ENCODE peak calls at places on chromosomes 6 and 20, in four cellular contexts. One of them, this sample, is unnamed.

GRCh38 chr20:40643891-40644290 is 45.1 kb downstream of the MAFB start:
- DNase-seq in transverse colon: no peak
- DNase-seq in ovary: no peak
- DNase-seq in A549: no peak
- DNase-seq in this sample: no peak

GRCh38 chr20:51046021-51046985 is 23.4 kb upstream of the KCNG1 start:
- DNase-seq in transverse colon: no peak
- DNase-seq in ovary: no peak
- DNase-seq in A549: no peak
- DNase-seq in this sample: no peak

GRCh38 chr6:161748535-161749386 is 474.9 kb upstream of the AGPAT4 start:
- DNase-seq in transverse colon: peak; percentile 14
- DNase-seq in A549: peak; percentile 20
- DNase-seq in ovary: no peak
- DNase-seq in this sample: no peak

GRCh38 chr20:44051661-44052000 is 135.4 kb downstream of the JPH2 start:
- DNase-seq in ovary: no peak
- DNase-seq in transverse colon: no peak
- DNase-seq in A549: no peak
- DNase-seq in this sample: no peak

GRCh38 chr20:15242773-15243172 is 905.4 kb upstream of the FLRT3 start:
- DNase-seq in ovary: no peak
- DNase-seq in A549: no peak
- DNase-seq in transverse colon: no peak
- DNase-seq in this sample: no peak

GRCh38 chr6:28139860-28140500 is 1.7 kb upstream of the ZKSCAN8 start:
- DNase-seq in ovary: no peak
- DNase-seq in transverse colon: no peak
- DNase-seq in A549: no peak
- DNase-seq in this sample: no peak

GRCh38 chr6:127119361-127120108 is 1.1 kb downstream of the RSPO3 start:
- DNase-seq in ovary: no peak
- DNase-seq in transverse colon: no peak
- DNase-seq in A549: no peak
- DNase-seq in this sample: no peak

GRCh38 chr20:52972965-52973819 is 1.0 kb downstream of the TSHZ2 start:
- DNase-seq in ovary: peak; percentile 51
- DNase-seq in A549: no peak
- DNase-seq in transverse colon: no peak
- DNase-seq in this sample: no peak

GRCh38 chr20:44070139-44070900 is 116.7 kb downstream of the JPH2 start:
- DNase-seq in A549: no peak
- DNase-seq in transverse colon: no peak
- DNase-seq in ovary: no peak
- DNase-seq in this sample: no peak

GRCh38 chr20:61162506-61162905 is 89.6 kb upstream of the CDH4 start:
- DNase-seq in ovary: no peak
- DNase-seq in A549: no peak
- DNase-seq in transverse colon: no peak
- DNase-seq in this sample: no peak

GRCh38 chr6:134414793-134415192 is 96.9 kb upstream of the SGK1 start:
- DNase-seq in A549: no peak
- DNase-seq in ovary: no peak
- DNase-seq in transverse colon: no peak
- DNase-seq in this sample: no peak

GRCh38 chr6:36873612-36874011 is 991 bp downstream of the PPIL1 start:
- DNase-seq in A549: peak; percentile 26
- DNase-seq in ovary: no peak
- DNase-seq in transverse colon: no peak
- DNase-seq in this sample: no peak

GRCh38 chr6:167933290-167933689 is 64.2 kb upstream of the KIF25 start:
- DNase-seq in A549: no peak
- DNase-seq in ovary: no peak
- DNase-seq in transverse colon: no peak
- DNase-seq in this sample: no peak

GRCh38 chr6:8857160-8857559 is 421.8 kb upstream of the SLC35B3 start:
- DNase-seq in transverse colon: no peak
- DNase-seq in ovary: no peak
- DNase-seq in A549: no peak
- DNase-seq in this sample: no peak

GRCh38 chr6:17305219-17306001 is 24.2 kb downstream of the RBM24 start:
- DNase-seq in transverse colon: no peak
- DNase-seq in A549: no peak
- DNase-seq in ovary: no peak
- DNase-seq in this sample: no peak

GRCh38 chr6:45987866-45988265 is 27.8 kb downstream of the CLIC5 start:
- DNase-seq in A549: no peak
- DNase-seq in ovary: no peak
- DNase-seq in transverse colon: peak; percentile 29
- DNase-seq in this sample: no peak

GRCh38 chr20:38730167-38730988 is 6.1 kb downstream of the SLC32A1 start:
- DNase-seq in transverse colon: peak; percentile 25
- DNase-seq in A549: no peak
- DNase-seq in ovary: no peak
- DNase-seq in this sample: no peak

GRCh38 chr6:5461365-5461764 is 200.1 kb downstream of the FARS2 start:
- DNase-seq in transverse colon: no peak
- DNase-seq in ovary: no peak
- DNase-seq in A549: no peak
- DNase-seq in this sample: no peak

GRCh38 chr6:46421239-46421638 is 70.0 kb downstream of the RCAN2 start:
- DNase-seq in A549: no peak
- DNase-seq in transverse colon: no peak
- DNase-seq in ovary: no peak
- DNase-seq in this sample: no peak

GRCh38 chr6:16737926-16738325 is 23.3 kb downstream of the ATXN1 start:
- DNase-seq in A549: no peak
- DNase-seq in ovary: no peak
- DNase-seq in transverse colon: no peak
- DNase-seq in this sample: no peak

GRCh38 chr20:6698723-6699122 is 68.8 kb upstream of the BMP2 start:
- DNase-seq in ovary: no peak
- DNase-seq in A549: no peak
- DNase-seq in transverse colon: no peak
- DNase-seq in this sample: no peak

GRCh38 chr20:6698056-6698455 is 69.4 kb upstream of the BMP2 start:
- DNase-seq in ovary: no peak
- DNase-seq in transverse colon: no peak
- DNase-seq in A549: no peak
- DNase-seq in this sample: no peak

GRCh38 chr20:6699931-6700562 is 67.4 kb upstream of the BMP2 start:
- DNase-seq in ovary: no peak
- DNase-seq in A549: no peak
- DNase-seq in transverse colon: no peak
- DNase-seq in this sample: no peak

GRCh38 chr20:6696001-6696400 is 71.5 kb upstream of the BMP2 start:
- DNase-seq in ovary: no peak
- DNase-seq in transverse colon: no peak
- DNase-seq in A549: no peak
- DNase-seq in this sample: no peak

DNA sequence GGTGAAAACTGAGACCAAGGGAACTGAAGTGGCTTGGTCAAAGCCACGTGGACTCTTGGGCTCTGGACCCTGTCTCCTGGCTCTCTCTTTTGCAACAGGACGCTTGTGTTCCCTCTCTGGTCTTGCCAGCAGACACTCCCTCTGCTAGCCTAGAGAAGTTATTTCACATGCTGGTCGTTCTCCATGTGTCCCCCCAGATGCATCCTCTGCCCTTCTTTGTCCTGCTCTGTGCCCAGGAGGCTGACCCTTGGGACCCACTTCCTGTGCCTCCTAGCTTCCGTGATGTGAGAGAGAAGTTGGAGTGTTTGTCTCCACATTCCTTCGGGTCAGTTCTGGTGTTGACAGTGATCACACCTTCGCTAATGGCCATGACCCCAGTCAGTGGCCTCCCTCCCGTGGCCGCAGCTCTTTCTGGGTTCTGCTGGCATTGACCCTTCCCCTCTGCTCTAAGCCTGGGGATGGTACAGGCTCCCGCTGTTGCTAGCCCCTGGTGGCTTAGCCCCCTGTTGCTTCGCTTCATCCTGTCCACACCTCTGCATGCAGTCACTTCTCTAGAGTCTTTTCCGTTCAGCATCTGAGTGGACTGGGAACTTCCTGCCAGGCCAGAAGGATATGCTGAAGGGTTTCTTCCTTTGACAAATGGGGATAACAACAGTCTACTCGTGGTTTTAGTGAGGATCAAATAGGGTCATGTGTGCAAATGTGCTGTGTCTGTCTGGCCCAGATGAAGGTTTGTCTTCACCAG is 70.1 kb upstream of the BMP2 start:
- DNase-seq in ovary: no peak
- DNase-seq in A549: no peak
- DNase-seq in transverse colon: no peak
- DNase-seq in this sample: no peak
- H3K27ac ChIP-seq in ovary: no peak overlapping the region
- H3K27ac ChIP-seq in A549: no peak overlapping the region
- H3K27ac ChIP-seq in transverse colon: no peak overlapping the region
- H3K27ac ChIP-seq in this sample: no peak overlapping the region

DNA sequence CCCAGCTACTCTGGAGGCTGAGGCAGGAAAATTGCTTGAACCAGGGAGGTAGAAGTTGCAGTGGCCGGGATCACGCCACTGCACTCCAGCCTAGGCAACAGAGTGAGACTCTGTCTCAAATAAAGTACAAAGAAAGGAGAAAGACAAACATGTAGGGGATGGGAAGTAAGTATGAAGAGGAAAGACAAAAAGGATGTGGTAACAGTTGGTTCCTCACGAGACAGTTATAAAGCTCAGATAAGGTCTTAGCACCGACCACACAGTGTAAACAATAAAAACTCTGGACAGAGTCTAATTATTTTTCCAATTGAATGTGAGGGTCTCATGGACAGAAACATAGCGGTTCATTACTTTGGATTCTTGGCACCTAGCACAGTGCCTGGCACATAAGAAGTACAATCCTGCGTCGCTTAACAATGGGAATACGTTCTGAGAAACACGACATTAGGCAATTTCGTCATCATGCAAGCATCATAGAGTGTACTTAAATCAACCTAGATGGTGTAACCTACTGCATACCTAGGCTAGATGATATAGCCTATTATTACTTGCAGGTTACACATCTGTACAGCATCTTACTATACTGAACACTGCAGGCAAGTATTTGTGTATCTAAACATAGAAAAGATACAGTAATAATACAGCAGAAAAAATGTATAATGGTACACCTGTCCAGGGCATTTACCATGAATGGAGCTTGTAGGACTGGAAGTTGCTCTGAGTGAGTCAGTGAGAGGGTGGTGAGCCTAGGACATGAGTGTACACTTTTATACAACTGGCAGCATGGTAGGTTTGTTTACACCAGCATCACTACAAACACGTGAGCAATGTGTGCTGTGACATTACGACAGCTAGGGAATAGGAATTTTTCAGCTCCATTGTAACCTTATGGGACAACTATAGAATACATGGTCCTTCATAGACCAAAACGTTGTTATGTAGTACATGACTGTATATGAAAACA is 38.2 kb downstream of the MBOAT1 start:
- DNase-seq in A549: no peak
- DNase-seq in transverse colon: no peak
- DNase-seq in ovary: no peak
- DNase-seq in this sample: no peak
- TF ChIP-seq EP300 in A549: no peak
- TF ChIP-seq EP300 in transverse colon: no peak
- TF ChIP-seq EP300 in ovary: no peak
- TF ChIP-seq EP300 in this sample: peak; percentile 21

GRCh38 chr6:121951077-121951476 is 448.4 kb upstream of the HSF2 start:
- DNase-seq in transverse colon: no peak
- DNase-seq in ovary: no peak
- DNase-seq in A549: no peak
- DNase-seq in this sample: no peak
- H3K27ac ChIP-seq in transverse colon: peak overlapping the region; percentile 34
- H3K27ac ChIP-seq in ovary: no peak overlapping the region
- H3K27ac ChIP-seq in A549: no peak overlapping the region
- H3K27ac ChIP-seq in this sample: no peak overlapping the region

DNA sequence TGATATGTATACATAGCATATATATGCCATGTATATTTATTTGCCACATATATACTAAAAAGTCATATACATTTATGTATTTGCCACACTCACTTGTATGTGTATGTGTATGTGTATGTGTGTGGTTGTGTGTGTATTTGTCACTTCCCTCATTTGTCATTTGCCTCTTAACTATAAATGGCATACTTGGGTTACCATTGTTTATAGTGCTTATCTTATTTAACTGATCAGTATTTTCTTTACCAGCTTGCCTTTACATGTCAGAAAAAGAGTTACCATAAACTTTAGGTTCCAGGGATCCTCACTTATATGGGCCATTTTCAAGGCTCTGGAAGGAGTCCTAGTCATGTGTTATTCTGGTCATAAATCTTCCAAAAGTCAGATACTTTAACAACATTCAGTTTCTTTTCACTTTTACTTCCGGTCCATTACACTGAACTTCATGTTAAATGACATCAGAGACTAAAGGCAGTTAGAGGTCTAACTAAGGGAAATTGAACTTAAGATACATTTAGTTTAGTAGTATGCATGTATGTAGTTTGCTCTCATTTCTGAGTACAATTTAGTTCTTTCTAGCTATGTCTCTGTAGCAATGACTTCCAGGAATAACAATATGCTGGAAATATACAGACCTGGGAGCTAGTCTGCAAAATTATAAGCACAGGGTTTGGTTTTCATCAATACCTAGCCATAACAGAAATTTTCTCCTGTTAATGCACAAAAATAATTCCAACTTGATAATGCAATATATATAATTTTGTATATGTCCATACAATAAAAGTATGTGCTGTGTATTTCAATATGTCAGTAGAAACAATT is 33.7 kb upstream of the HIVEP1 start:
- DNase-seq in ovary: no peak
- DNase-seq in A549: no peak
- DNase-seq in transverse colon: no peak
- DNase-seq in this sample: no peak
- TF ChIP-seq EP300 in ovary: no peak
- TF ChIP-seq EP300 in A549: no peak
- TF ChIP-seq EP300 in transverse colon: no peak
- TF ChIP-seq EP300 in this sample: no peak

DNA sequence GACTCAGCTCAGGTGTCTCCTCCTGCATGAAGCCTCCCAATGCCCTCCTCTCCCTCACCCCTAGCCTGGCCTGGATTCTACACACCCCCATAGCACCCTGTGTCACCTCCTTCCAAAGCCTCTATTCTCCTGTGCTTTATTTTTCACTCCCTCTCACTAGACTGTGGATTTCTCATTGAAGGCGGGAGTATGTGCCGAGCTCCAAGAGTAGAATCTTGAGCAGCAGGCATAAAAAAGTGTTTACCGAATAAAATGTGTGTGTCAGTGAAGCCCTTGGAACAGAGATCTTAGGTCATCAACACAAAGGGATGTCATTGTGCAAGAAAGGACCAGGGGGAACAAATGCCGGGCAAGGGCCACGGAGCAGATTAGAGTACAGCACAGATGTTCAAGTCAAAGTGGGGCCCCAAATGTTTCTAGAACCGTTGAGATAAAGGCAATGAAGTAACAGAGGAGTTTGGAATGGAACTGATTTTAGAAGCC is 106.1 kb upstream of the TMEM170B start:
- DNase-seq in transverse colon: no peak
- DNase-seq in ovary: no peak
- DNase-seq in A549: no peak
- DNase-seq in this sample: peak; percentile 52
- H3K27ac ChIP-seq in transverse colon: no peak overlapping the region
- H3K27ac ChIP-seq in ovary: no peak overlapping the region
- H3K27ac ChIP-seq in A549: peak overlapping the region; percentile 92
- H3K27ac ChIP-seq in this sample: peak overlapping the region; percentile 84

GRCh38 chr6:43687437-43688347 is at the start of gene MRPS18A:
- DNase-seq in transverse colon: peak; percentile 91
- DNase-seq in ovary: peak; percentile 70
- DNase-seq in A549: peak; percentile 65
- DNase-seq in this sample: peak; percentile 75
- TF ChIP-seq EP300 in transverse colon: no peak
- TF ChIP-seq EP300 in ovary: no peak
- TF ChIP-seq EP300 in A549: no peak
- TF ChIP-seq EP300 in this sample: peak; percentile 85

This sample was measured in tibial nerve.